ENCODE peak calls at places on chromosomes 13 and 19, in six cellular contexts. One of them, this sample, is unnamed.

GRCh38 chr19:30649934-30650614 is 277.9 kb downstream of the ZNF536 start:
- DNase-seq in Jurkat, Clone E6-1: peak; percentile 42
- DNase-seq in EL: peak; percentile 37
- DNase-seq in Peyer's patch: no peak
- DNase-seq in hypothalamus: no peak
- DNase-seq in stimulated activated CD8-positive, alpha-beta memory T cell treated with anti-CD3 and anti-CD28 coated beads, Interleukin-15, amount 100 ng/mL, for 1 hour: no peak
- DNase-seq in this sample: no peak

GRCh38 chr19:1104452-1105216 is 840 bp downstream of the GPX4 start:
- DNase-seq in Jurkat, Clone E6-1: peak; percentile 41
- DNase-seq in EL: peak; percentile 74
- DNase-seq in Peyer's patch: peak; percentile 89
- DNase-seq in hypothalamus: peak; percentile 28
- DNase-seq in stimulated activated CD8-positive, alpha-beta memory T cell treated with anti-CD3 and anti-CD28 coated beads, Interleukin-15, amount 100 ng/mL, for 1 hour: no peak
- DNase-seq in this sample: no peak

GRCh38 chr13:110850006-110850405 is 64.9 kb downstream of the ANKRD10 start:
- DNase-seq in Jurkat, Clone E6-1: no peak
- DNase-seq in EL: no peak
- DNase-seq in Peyer's patch: no peak
- DNase-seq in hypothalamus: no peak
- DNase-seq in stimulated activated CD8-positive, alpha-beta memory T cell treated with anti-CD3 and anti-CD28 coated beads, Interleukin-15, amount 100 ng/mL, for 1 hour: no peak
- DNase-seq in this sample: no peak

GRCh38 chr19:18425515-18426415 is 6.6 kb downstream of the SSBP4 start:
- DNase-seq in Jurkat, Clone E6-1: no peak
- DNase-seq in EL: peak; percentile 83
- DNase-seq in Peyer's patch: peak; percentile 59
- DNase-seq in hypothalamus: no peak
- DNase-seq in stimulated activated CD8-positive, alpha-beta memory T cell treated with anti-CD3 and anti-CD28 coated beads, Interleukin-15, amount 100 ng/mL, for 1 hour: no peak
- DNase-seq in this sample: no peak

GRCh38 chr19:49567722-49568454 is 12.5 kb downstream of the NOSIP start:
- DNase-seq in Jurkat, Clone E6-1: peak; percentile 100
- DNase-seq in EL: no peak
- DNase-seq in Peyer's patch: peak; percentile 67
- DNase-seq in hypothalamus: no peak
- DNase-seq in stimulated activated CD8-positive, alpha-beta memory T cell treated with anti-CD3 and anti-CD28 coated beads, Interleukin-15, amount 100 ng/mL, for 1 hour: no peak
- DNase-seq in this sample: no peak

GRCh38 chr13:34246511-34246910 is 428.6 kb downstream of the RFC3 start:
- DNase-seq in Jurkat, Clone E6-1: no peak
- DNase-seq in EL: peak; percentile 18
- DNase-seq in Peyer's patch: no peak
- DNase-seq in hypothalamus: no peak
- DNase-seq in stimulated activated CD8-positive, alpha-beta memory T cell treated with anti-CD3 and anti-CD28 coated beads, Interleukin-15, amount 100 ng/mL, for 1 hour: no peak
- DNase-seq in this sample: no peak

GRCh38 chr19:34359140-34359953 is 5.6 kb upstream of the GPI start:
- DNase-seq in Jurkat, Clone E6-1: peak; percentile 98
- DNase-seq in EL: peak; percentile 97
- DNase-seq in Peyer's patch: peak; percentile 99
- DNase-seq in hypothalamus: peak; percentile 76
- DNase-seq in stimulated activated CD8-positive, alpha-beta memory T cell treated with anti-CD3 and anti-CD28 coated beads, Interleukin-15, amount 100 ng/mL, for 1 hour: peak; percentile 82
- DNase-seq in this sample: peak; percentile 96

GRCh38 chr19:14979498-14980255 is at the start of gene SLC1A6:
- DNase-seq in Jurkat, Clone E6-1: no peak
- DNase-seq in EL: no peak
- DNase-seq in Peyer's patch: no peak
- DNase-seq in hypothalamus: no peak
- DNase-seq in stimulated activated CD8-positive, alpha-beta memory T cell treated with anti-CD3 and anti-CD28 coated beads, Interleukin-15, amount 100 ng/mL, for 1 hour: no peak
- DNase-seq in this sample: no peak

GRCh38 chr19:5958074-5958850 is 19.7 kb downstream of the RANBP3 start:
- DNase-seq in Jurkat, Clone E6-1: no peak
- DNase-seq in EL: no peak
- DNase-seq in Peyer's patch: no peak
- DNase-seq in hypothalamus: no peak
- DNase-seq in stimulated activated CD8-positive, alpha-beta memory T cell treated with anti-CD3 and anti-CD28 coated beads, Interleukin-15, amount 100 ng/mL, for 1 hour: no peak
- DNase-seq in this sample: no peak

GRCh38 chr19:54464624-54465266 is 1.2 kb upstream of the LENG9 start:
- DNase-seq in Jurkat, Clone E6-1: peak; percentile 54
- DNase-seq in EL: peak; percentile 88
- DNase-seq in Peyer's patch: peak; percentile 96
- DNase-seq in hypothalamus: peak; percentile 46
- DNase-seq in stimulated activated CD8-positive, alpha-beta memory T cell treated with anti-CD3 and anti-CD28 coated beads, Interleukin-15, amount 100 ng/mL, for 1 hour: no peak
- DNase-seq in this sample: no peak

GRCh38 chr19:10251792-10252694 is at the start of gene MRPL4:
- DNase-seq in Jurkat, Clone E6-1: peak; percentile 99
- DNase-seq in EL: peak; percentile 99
- DNase-seq in Peyer's patch: peak; percentile 98
- DNase-seq in hypothalamus: peak; percentile 80
- DNase-seq in stimulated activated CD8-positive, alpha-beta memory T cell treated with anti-CD3 and anti-CD28 coated beads, Interleukin-15, amount 100 ng/mL, for 1 hour: peak; percentile 91
- DNase-seq in this sample: peak; percentile 98

GRCh38 chr19:38134538-38135149 is 89.4 kb downstream of the DPF1 start:
- DNase-seq in Jurkat, Clone E6-1: peak; percentile 53
- DNase-seq in EL: peak; percentile 47
- DNase-seq in Peyer's patch: peak; percentile 55
- DNase-seq in hypothalamus: no peak
- DNase-seq in stimulated activated CD8-positive, alpha-beta memory T cell treated with anti-CD3 and anti-CD28 coated beads, Interleukin-15, amount 100 ng/mL, for 1 hour: no peak
- DNase-seq in this sample: no peak

GRCh38 chr13:30396434-30397075 is 25.7 kb upstream of the UBE2L5 start:
- DNase-seq in Jurkat, Clone E6-1: no peak
- DNase-seq in EL: no peak
- DNase-seq in Peyer's patch: no peak
- DNase-seq in hypothalamus: no peak
- DNase-seq in stimulated activated CD8-positive, alpha-beta memory T cell treated with anti-CD3 and anti-CD28 coated beads, Interleukin-15, amount 100 ng/mL, for 1 hour: no peak
- DNase-seq in this sample: no peak

GRCh38 chr19:5170329-5170745 is 170.3 kb downstream of the PTPRS start:
- DNase-seq in Jurkat, Clone E6-1: no peak
- DNase-seq in EL: no peak
- DNase-seq in Peyer's patch: peak; percentile 65
- DNase-seq in hypothalamus: no peak
- DNase-seq in stimulated activated CD8-positive, alpha-beta memory T cell treated with anti-CD3 and anti-CD28 coated beads, Interleukin-15, amount 100 ng/mL, for 1 hour: peak; percentile 31
- DNase-seq in this sample: no peak

GRCh38 chr13:59437902-59438301 is 725.8 kb downstream of the DIAPH3 start:
- DNase-seq in Jurkat, Clone E6-1: no peak
- DNase-seq in EL: no peak
- DNase-seq in Peyer's patch: no peak
- DNase-seq in hypothalamus: no peak
- DNase-seq in stimulated activated CD8-positive, alpha-beta memory T cell treated with anti-CD3 and anti-CD28 coated beads, Interleukin-15, amount 100 ng/mL, for 1 hour: no peak
- DNase-seq in this sample: no peak

GRCh38 chr13:19910336-19911072 is 47.1 kb upstream of the ZMYM5 start:
- DNase-seq in Jurkat, Clone E6-1: no peak
- DNase-seq in EL: peak; percentile 53
- DNase-seq in Peyer's patch: no peak
- DNase-seq in hypothalamus: no peak
- DNase-seq in stimulated activated CD8-positive, alpha-beta memory T cell treated with anti-CD3 and anti-CD28 coated beads, Interleukin-15, amount 100 ng/mL, for 1 hour: no peak
- DNase-seq in this sample: no peak

GRCh38 chr13:94602467-94602866 is 810 bp downstream of the GPR180 start:
- DNase-seq in Jurkat, Clone E6-1: no peak
- DNase-seq in EL: no peak
- DNase-seq in Peyer's patch: no peak
- DNase-seq in hypothalamus: no peak
- DNase-seq in stimulated activated CD8-positive, alpha-beta memory T cell treated with anti-CD3 and anti-CD28 coated beads, Interleukin-15, amount 100 ng/mL, for 1 hour: no peak
- DNase-seq in this sample: no peak

GRCh38 chr19:49875801-49876421 is 1.2 kb downstream of the AKT1S1 start:
- DNase-seq in Jurkat, Clone E6-1: no peak
- DNase-seq in EL: peak; percentile 63
- DNase-seq in Peyer's patch: peak; percentile 82
- DNase-seq in hypothalamus: no peak
- DNase-seq in stimulated activated CD8-positive, alpha-beta memory T cell treated with anti-CD3 and anti-CD28 coated beads, Interleukin-15, amount 100 ng/mL, for 1 hour: peak; percentile 39
- DNase-seq in this sample: no peak

GRCh38 chr19:4829001-4829712 is 2.4 kb downstream of the TICAM1 start:
- DNase-seq in Jurkat, Clone E6-1: peak; percentile 31
- DNase-seq in EL: no peak
- DNase-seq in Peyer's patch: peak; percentile 79
- DNase-seq in hypothalamus: no peak
- DNase-seq in stimulated activated CD8-positive, alpha-beta memory T cell treated with anti-CD3 and anti-CD28 coated beads, Interleukin-15, amount 100 ng/mL, for 1 hour: no peak
- DNase-seq in this sample: no peak

GRCh38 chr19:49746206-49746958 is 16.7 kb downstream of the TSKS start:
- DNase-seq in Jurkat, Clone E6-1: peak; percentile 39
- DNase-seq in EL: peak; percentile 37
- DNase-seq in Peyer's patch: peak; percentile 58
- DNase-seq in hypothalamus: no peak
- DNase-seq in stimulated activated CD8-positive, alpha-beta memory T cell treated with anti-CD3 and anti-CD28 coated beads, Interleukin-15, amount 100 ng/mL, for 1 hour: no peak
- DNase-seq in this sample: no peak

GRCh38 chr19:55118401-55118991 is 1.1 kb upstream of the PPP1R12C start:
- DNase-seq in Jurkat, Clone E6-1: no peak
- DNase-seq in EL: no peak
- DNase-seq in Peyer's patch: peak; percentile 70
- DNase-seq in hypothalamus: peak; percentile 12
- DNase-seq in stimulated activated CD8-positive, alpha-beta memory T cell treated with anti-CD3 and anti-CD28 coated beads, Interleukin-15, amount 100 ng/mL, for 1 hour: no peak
- DNase-seq in this sample: no peak

GRCh38 chr13:60114499-60115028 is 49.2 kb downstream of the DIAPH3 start:
- DNase-seq in Jurkat, Clone E6-1: no peak
- DNase-seq in EL: no peak
- DNase-seq in Peyer's patch: no peak
- DNase-seq in hypothalamus: no peak
- DNase-seq in stimulated activated CD8-positive, alpha-beta memory T cell treated with anti-CD3 and anti-CD28 coated beads, Interleukin-15, amount 100 ng/mL, for 1 hour: no peak
- DNase-seq in this sample: no peak

GRCh38 chr19:49056101-49056901 is 1.2 kb downstream of the CGB7 start:
- DNase-seq in Jurkat, Clone E6-1: no peak
- DNase-seq in EL: peak; percentile 74
- DNase-seq in Peyer's patch: peak; percentile 72
- DNase-seq in hypothalamus: no peak
- DNase-seq in stimulated activated CD8-positive, alpha-beta memory T cell treated with anti-CD3 and anti-CD28 coated beads, Interleukin-15, amount 100 ng/mL, for 1 hour: no peak
- DNase-seq in this sample: no peak

GRCh38 chr19:12034196-12034595 is 1.3 kb downstream of the ZNF433 start:
- DNase-seq in Jurkat, Clone E6-1: no peak
- DNase-seq in EL: no peak
- DNase-seq in Peyer's patch: no peak
- DNase-seq in hypothalamus: no peak
- DNase-seq in stimulated activated CD8-positive, alpha-beta memory T cell treated with anti-CD3 and anti-CD28 coated beads, Interleukin-15, amount 100 ng/mL, for 1 hour: no peak
- DNase-seq in this sample: no peak

GRCh38 chr19:16417660-16418596 is 53.8 kb downstream of the EPS15L1 start:
- DNase-seq in Jurkat, Clone E6-1: peak; percentile 24
- DNase-seq in EL: peak; percentile 55
- DNase-seq in Peyer's patch: peak; percentile 86
- DNase-seq in hypothalamus: no peak
- DNase-seq in stimulated activated CD8-positive, alpha-beta memory T cell treated with anti-CD3 and anti-CD28 coated beads, Interleukin-15, amount 100 ng/mL, for 1 hour: peak; percentile 34
- DNase-seq in this sample: no peak

GRCh38 chr13:95201814-95202521 is 99.3 kb downstream of the ABCC4 start:
- DNase-seq in Jurkat, Clone E6-1: no peak
- DNase-seq in EL: no peak
- DNase-seq in Peyer's patch: no peak
- DNase-seq in hypothalamus: no peak
- DNase-seq in stimulated activated CD8-positive, alpha-beta memory T cell treated with anti-CD3 and anti-CD28 coated beads, Interleukin-15, amount 100 ng/mL, for 1 hour: no peak
- DNase-seq in this sample: no peak

GRCh38 chr19:39913682-39914333 is 20.6 kb downstream of the FCGBP start:
- DNase-seq in Jurkat, Clone E6-1: no peak
- DNase-seq in EL: no peak
- DNase-seq in Peyer's patch: peak; percentile 86
- DNase-seq in hypothalamus: no peak
- DNase-seq in stimulated activated CD8-positive, alpha-beta memory T cell treated with anti-CD3 and anti-CD28 coated beads, Interleukin-15, amount 100 ng/mL, for 1 hour: no peak
- DNase-seq in this sample: no peak

GRCh38 chr13:72230131-72230530 is 363.1 kb upstream of the DACH1 start:
- DNase-seq in Jurkat, Clone E6-1: no peak
- DNase-seq in EL: no peak
- DNase-seq in Peyer's patch: no peak
- DNase-seq in hypothalamus: no peak
- DNase-seq in stimulated activated CD8-positive, alpha-beta memory T cell treated with anti-CD3 and anti-CD28 coated beads, Interleukin-15, amount 100 ng/mL, for 1 hour: no peak
- DNase-seq in this sample: no peak

GRCh38 chr19:47842941-47843340 is 16.1 kb upstream of the TPRX2 start:
- DNase-seq in Jurkat, Clone E6-1: no peak
- DNase-seq in EL: no peak
- DNase-seq in Peyer's patch: no peak
- DNase-seq in hypothalamus: no peak
- DNase-seq in stimulated activated CD8-positive, alpha-beta memory T cell treated with anti-CD3 and anti-CD28 coated beads, Interleukin-15, amount 100 ng/mL, for 1 hour: no peak
- DNase-seq in this sample: no peak

GRCh38 chr13:46160474-46161066 is 21.4 kb downstream of the LCP1 start:
- DNase-seq in Jurkat, Clone E6-1: peak; percentile 71
- DNase-seq in EL: peak; percentile 52
- DNase-seq in Peyer's patch: peak; percentile 54
- DNase-seq in hypothalamus: no peak
- DNase-seq in stimulated activated CD8-positive, alpha-beta memory T cell treated with anti-CD3 and anti-CD28 coated beads, Interleukin-15, amount 100 ng/mL, for 1 hour: no peak
- DNase-seq in this sample: no peak

GRCh38 chr13:48126944-48127814 is 32.3 kb upstream of the MED4 start:
- DNase-seq in Jurkat, Clone E6-1: peak; percentile 82
- DNase-seq in EL: peak; percentile 68
- DNase-seq in Peyer's patch: peak; percentile 63
- DNase-seq in hypothalamus: no peak
- DNase-seq in stimulated activated CD8-positive, alpha-beta memory T cell treated with anti-CD3 and anti-CD28 coated beads, Interleukin-15, amount 100 ng/mL, for 1 hour: peak; percentile 7
- DNase-seq in this sample: no peak

GRCh38 chr19:919157-920050 is 2.3 kb downstream of the KISS1R start:
- DNase-seq in Jurkat, Clone E6-1: no peak
- DNase-seq in EL: no peak
- DNase-seq in Peyer's patch: peak; percentile 73
- DNase-seq in hypothalamus: no peak
- DNase-seq in stimulated activated CD8-positive, alpha-beta memory T cell treated with anti-CD3 and anti-CD28 coated beads, Interleukin-15, amount 100 ng/mL, for 1 hour: no peak
- DNase-seq in this sample: no peak

GRCh38 chr19:40144947-40145748 is 46.1 kb upstream of the MAP3K10 start:
- DNase-seq in Jurkat, Clone E6-1: no peak
- DNase-seq in EL: no peak
- DNase-seq in Peyer's patch: no peak
- DNase-seq in hypothalamus: no peak
- DNase-seq in stimulated activated CD8-positive, alpha-beta memory T cell treated with anti-CD3 and anti-CD28 coated beads, Interleukin-15, amount 100 ng/mL, for 1 hour: no peak
- DNase-seq in this sample: peak; percentile 13

GRCh38 chr19:5801796-5802616 is 2.9 kb upstream of the NRTN start:
- DNase-seq in Jurkat, Clone E6-1: no peak
- DNase-seq in EL: peak; percentile 56
- DNase-seq in Peyer's patch: no peak
- DNase-seq in hypothalamus: no peak
- DNase-seq in stimulated activated CD8-positive, alpha-beta memory T cell treated with anti-CD3 and anti-CD28 coated beads, Interleukin-15, amount 100 ng/mL, for 1 hour: no peak
- DNase-seq in this sample: no peak

GRCh38 chr13:66665991-66666390 is 564.1 kb downstream of the PCDH9 start:
- DNase-seq in Jurkat, Clone E6-1: no peak
- DNase-seq in EL: peak; percentile 62
- DNase-seq in Peyer's patch: no peak
- DNase-seq in hypothalamus: peak; percentile 7
- DNase-seq in stimulated activated CD8-positive, alpha-beta memory T cell treated with anti-CD3 and anti-CD28 coated beads, Interleukin-15, amount 100 ng/mL, for 1 hour: no peak
- DNase-seq in this sample: no peak

GRCh38 chr13:33610471-33611015 is 207.4 kb upstream of the RFC3 start:
- DNase-seq in Jurkat, Clone E6-1: peak; percentile 5
- DNase-seq in EL: no peak
- DNase-seq in Peyer's patch: peak; percentile 57
- DNase-seq in hypothalamus: peak; percentile 20
- DNase-seq in stimulated activated CD8-positive, alpha-beta memory T cell treated with anti-CD3 and anti-CD28 coated beads, Interleukin-15, amount 100 ng/mL, for 1 hour: no peak
- DNase-seq in this sample: no peak

GRCh38 chr19:39160523-39160861 is 34.9 kb downstream of the PAK4 start:
- DNase-seq in Jurkat, Clone E6-1: no peak
- DNase-seq in EL: no peak
- DNase-seq in Peyer's patch: no peak
- DNase-seq in hypothalamus: no peak
- DNase-seq in stimulated activated CD8-positive, alpha-beta memory T cell treated with anti-CD3 and anti-CD28 coated beads, Interleukin-15, amount 100 ng/mL, for 1 hour: no peak
- DNase-seq in this sample: no peak

GRCh38 chr19:15101479-15102082 is 5.6 kb upstream of the SYDE1 start:
- DNase-seq in Jurkat, Clone E6-1: peak; percentile 62
- DNase-seq in EL: peak; percentile 50
- DNase-seq in Peyer's patch: peak; percentile 72
- DNase-seq in hypothalamus: no peak
- DNase-seq in stimulated activated CD8-positive, alpha-beta memory T cell treated with anti-CD3 and anti-CD28 coated beads, Interleukin-15, amount 100 ng/mL, for 1 hour: peak; percentile 30
- DNase-seq in this sample: no peak